ENCODE peak calls at places on chromosomes 2 and 18, in five cellular contexts. One of them, this sample, is unnamed.

GRCh38 chr2:160271166-160272086 is 71.4 kb upstream of the ITGB6 start:
- DNase-seq in upper lobe of right lung: peak; percentile 73
- DNase-seq in CD8-positive, alpha-beta T cell: no peak
- DNase-seq in suprapubic skin: no peak
- DNase-seq in astrocyte of the cerebellum: no peak
- DNase-seq in this sample: no peak

GRCh38 chr2:136129601-136130000 is 11.7 kb upstream of the CXCR4 start:
- DNase-seq in CD8-positive, alpha-beta T cell: no peak
- DNase-seq in astrocyte of the cerebellum: no peak
- DNase-seq in upper lobe of right lung: no peak
- DNase-seq in suprapubic skin: no peak
- DNase-seq in this sample: no peak

GRCh38 chr2:121790276-121790956 is 35.0 kb downstream of the TSN start:
- DNase-seq in astrocyte of the cerebellum: peak; percentile 69
- DNase-seq in CD8-positive, alpha-beta T cell: no peak
- DNase-seq in suprapubic skin: no peak
- DNase-seq in upper lobe of right lung: no peak
- DNase-seq in this sample: no peak

GRCh38 chr2:62415518-62415917 is 90.5 kb downstream of the TMEM17 start:
- DNase-seq in upper lobe of right lung: no peak
- DNase-seq in CD8-positive, alpha-beta T cell: no peak
- DNase-seq in astrocyte of the cerebellum: no peak
- DNase-seq in suprapubic skin: no peak
- DNase-seq in this sample: no peak

GRCh38 chr2:101628050-101628392 is 69.5 kb upstream of the MAP4K4 start:
- DNase-seq in CD8-positive, alpha-beta T cell: no peak
- DNase-seq in astrocyte of the cerebellum: no peak
- DNase-seq in suprapubic skin: no peak
- DNase-seq in upper lobe of right lung: no peak
- DNase-seq in this sample: no peak

GRCh38 chr2:239677455-239678185 is 276.8 kb upstream of the HDAC4 start:
- DNase-seq in upper lobe of right lung: peak; percentile 59
- DNase-seq in CD8-positive, alpha-beta T cell: no peak
- DNase-seq in suprapubic skin: peak; percentile 71
- DNase-seq in astrocyte of the cerebellum: no peak
- DNase-seq in this sample: no peak

GRCh38 chr2:185782223-185782769 is 43.7 kb downstream of the FSIP2 start:
- DNase-seq in suprapubic skin: no peak
- DNase-seq in CD8-positive, alpha-beta T cell: no peak
- DNase-seq in upper lobe of right lung: no peak
- DNase-seq in astrocyte of the cerebellum: no peak
- DNase-seq in this sample: no peak

GRCh38 chr2:233426619-233427342 is 72.5 kb downstream of the DGKD start:
- DNase-seq in CD8-positive, alpha-beta T cell: no peak
- DNase-seq in astrocyte of the cerebellum: no peak
- DNase-seq in upper lobe of right lung: no peak
- DNase-seq in suprapubic skin: peak; percentile 18
- DNase-seq in this sample: no peak

GRCh38 chr18:79944126-79944731 is 7.2 kb downstream of the SLC66A2 start:
- DNase-seq in astrocyte of the cerebellum: peak; percentile 59
- DNase-seq in suprapubic skin: peak; percentile 72
- DNase-seq in CD8-positive, alpha-beta T cell: no peak
- DNase-seq in upper lobe of right lung: no peak
- DNase-seq in this sample: no peak

GRCh38 chr2:108911807-108912628 is 77.0 kb downstream of the EDAR start:
- DNase-seq in CD8-positive, alpha-beta T cell: no peak
- DNase-seq in astrocyte of the cerebellum: no peak
- DNase-seq in upper lobe of right lung: peak; percentile 43
- DNase-seq in suprapubic skin: peak; percentile 50
- DNase-seq in this sample: no peak

GRCh38 chr2:35821675-35822074 is 533.9 kb upstream of the CRIM1 start:
- DNase-seq in suprapubic skin: no peak
- DNase-seq in CD8-positive, alpha-beta T cell: no peak
- DNase-seq in astrocyte of the cerebellum: no peak
- DNase-seq in upper lobe of right lung: no peak
- DNase-seq in this sample: no peak

GRCh38 chr2:61671561-61672315 is 133.6 kb upstream of the XPO1 start:
- DNase-seq in CD8-positive, alpha-beta T cell: no peak
- DNase-seq in suprapubic skin: no peak
- DNase-seq in upper lobe of right lung: no peak
- DNase-seq in astrocyte of the cerebellum: no peak
- DNase-seq in this sample: no peak

GRCh38 chr18:69588301-69588700 is 187.6 kb downstream of the DOK6 start:
- DNase-seq in CD8-positive, alpha-beta T cell: no peak
- DNase-seq in astrocyte of the cerebellum: no peak
- DNase-seq in suprapubic skin: no peak
- DNase-seq in upper lobe of right lung: no peak
- DNase-seq in this sample: no peak

GRCh38 chr2:187976259-187976658 is 315.4 kb upstream of the GULP1 start:
- DNase-seq in upper lobe of right lung: no peak
- DNase-seq in suprapubic skin: no peak
- DNase-seq in astrocyte of the cerebellum: no peak
- DNase-seq in CD8-positive, alpha-beta T cell: no peak
- DNase-seq in this sample: no peak

GRCh38 chr2:3435440-3435839 is 55.9 kb downstream of the TRAPPC12 start:
- DNase-seq in suprapubic skin: no peak
- DNase-seq in astrocyte of the cerebellum: no peak
- DNase-seq in upper lobe of right lung: no peak
- DNase-seq in CD8-positive, alpha-beta T cell: no peak
- DNase-seq in this sample: no peak

GRCh38 chr2:119407430-119408220 is 24.0 kb upstream of the TMEM37 start:
- DNase-seq in CD8-positive, alpha-beta T cell: no peak
- DNase-seq in astrocyte of the cerebellum: peak; percentile 45
- DNase-seq in suprapubic skin: no peak
- DNase-seq in upper lobe of right lung: no peak
- DNase-seq in this sample: no peak

GRCh38 chr2:53490659-53491058 is 276.9 kb upstream of the CHAC2 start:
- DNase-seq in upper lobe of right lung: no peak
- DNase-seq in CD8-positive, alpha-beta T cell: no peak
- DNase-seq in astrocyte of the cerebellum: no peak
- DNase-seq in suprapubic skin: no peak
- DNase-seq in this sample: no peak

GRCh38 chr2:179265082-179265575 is 497 bp upstream of the SESTD1 start:
- DNase-seq in upper lobe of right lung: no peak
- DNase-seq in suprapubic skin: no peak
- DNase-seq in CD8-positive, alpha-beta T cell: no peak
- DNase-seq in astrocyte of the cerebellum: no peak
- DNase-seq in this sample: no peak

DNA sequence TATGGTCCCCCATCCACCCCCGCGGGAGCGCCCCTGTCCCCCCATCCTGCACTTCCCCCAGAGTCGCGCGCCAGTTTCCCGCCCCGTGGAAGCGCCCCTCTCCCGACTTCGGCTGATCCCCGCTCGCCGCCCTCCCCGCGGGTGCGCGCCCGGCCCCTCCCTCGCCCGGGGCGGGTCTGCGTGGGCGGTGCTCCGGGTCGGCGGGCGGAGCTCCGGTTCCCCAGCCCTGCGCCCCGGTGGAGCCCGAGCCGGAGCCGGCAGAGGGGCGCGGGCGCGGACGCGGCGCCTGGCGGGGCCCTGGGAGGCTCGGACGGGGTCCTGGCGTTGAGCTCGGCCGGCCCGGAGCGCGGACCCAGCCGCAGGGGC is at the start of gene SNTG2:
- DNase-seq in suprapubic skin: no peak
- DNase-seq in upper lobe of right lung: no peak
- DNase-seq in CD8-positive, alpha-beta T cell: peak; percentile 57
- DNase-seq in astrocyte of the cerebellum: no peak
- DNase-seq in this sample: no peak
- H3K4me3 ChIP-seq in suprapubic skin: peak within 1 kb of the TSS; percentile 62
- H3K4me3 ChIP-seq in upper lobe of right lung: peak within 1 kb of the TSS; percentile 53
- H3K4me3 ChIP-seq in CD8-positive, alpha-beta T cell: peak within 1 kb of the TSS; percentile 47
- H3K4me3 ChIP-seq in astrocyte of the cerebellum: peak within 1 kb of the TSS; percentile 34
- H3K4me3 ChIP-seq in this sample: peak within 1 kb of the TSS; percentile 29

DNA sequence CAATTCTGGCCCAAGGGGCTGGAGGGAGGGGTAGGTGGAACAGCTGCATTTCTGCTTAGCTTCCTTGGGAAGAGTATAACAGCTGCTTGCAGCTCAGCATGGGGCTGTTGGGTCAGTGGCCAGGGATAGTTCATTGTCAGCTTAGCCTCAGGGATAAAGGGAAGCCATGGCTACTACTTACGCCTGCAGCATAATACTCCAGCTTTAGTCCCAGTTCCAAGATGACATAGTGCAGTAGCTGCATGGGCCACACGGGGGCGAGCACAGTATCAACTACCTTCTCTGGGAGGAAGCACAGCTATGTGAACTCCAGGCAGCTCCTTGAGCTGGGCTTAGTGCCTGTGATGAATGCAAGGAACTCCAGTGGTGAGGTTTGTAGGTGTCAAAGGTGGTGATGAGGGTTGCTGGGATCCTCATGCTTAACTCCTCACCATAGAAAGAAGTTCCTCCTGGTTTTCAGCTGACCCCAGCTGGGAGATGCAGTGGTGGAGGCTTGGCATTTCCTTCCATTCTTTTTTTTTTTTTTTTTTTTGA is 35.4 kb upstream of the RHOB start:
- DNase-seq in upper lobe of right lung: peak; percentile 93
- DNase-seq in suprapubic skin: peak; percentile 94
- DNase-seq in astrocyte of the cerebellum: peak; percentile 54
- DNase-seq in CD8-positive, alpha-beta T cell: peak; percentile 55
- DNase-seq in this sample: no peak
- TF ChIP-seq CTCF in upper lobe of right lung: peak; percentile 83
- TF ChIP-seq CTCF in suprapubic skin: peak; percentile 87
- TF ChIP-seq CTCF in astrocyte of the cerebellum: peak; percentile 84
- TF ChIP-seq CTCF in CD8-positive, alpha-beta T cell: peak; percentile 60
- TF ChIP-seq CTCF in this sample: peak; percentile 81

DNA sequence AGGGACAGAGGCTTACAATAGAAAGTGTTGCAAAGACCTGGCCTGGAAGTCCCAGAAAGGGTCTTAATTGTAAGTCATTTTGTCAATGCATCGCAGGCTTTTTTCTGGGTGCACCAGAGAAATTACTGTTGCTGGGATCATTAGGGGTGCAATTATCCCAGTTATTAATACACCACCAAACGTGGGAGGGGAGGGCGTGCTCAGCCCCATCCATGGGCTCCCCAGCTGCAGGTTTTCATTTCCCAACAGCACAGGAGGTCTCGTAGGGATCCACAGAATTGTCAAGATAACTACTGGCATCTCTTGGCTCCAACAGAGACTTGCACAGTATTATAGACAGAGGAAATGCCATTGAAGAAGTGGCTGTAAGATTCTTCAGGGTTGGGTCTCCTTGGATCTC is 69.6 kb upstream of the FZD7 start:
- DNase-seq in astrocyte of the cerebellum: no peak
- DNase-seq in CD8-positive, alpha-beta T cell: no peak
- DNase-seq in upper lobe of right lung: no peak
- DNase-seq in suprapubic skin: no peak
- DNase-seq in this sample: no peak
- H3K4me3 ChIP-seq in astrocyte of the cerebellum: no peak overlapping the region
- H3K4me3 ChIP-seq in CD8-positive, alpha-beta T cell: no peak overlapping the region
- H3K4me3 ChIP-seq in upper lobe of right lung: no peak overlapping the region
- H3K4me3 ChIP-seq in suprapubic skin: no peak overlapping the region
- H3K4me3 ChIP-seq in this sample: no peak overlapping the region

DNA sequence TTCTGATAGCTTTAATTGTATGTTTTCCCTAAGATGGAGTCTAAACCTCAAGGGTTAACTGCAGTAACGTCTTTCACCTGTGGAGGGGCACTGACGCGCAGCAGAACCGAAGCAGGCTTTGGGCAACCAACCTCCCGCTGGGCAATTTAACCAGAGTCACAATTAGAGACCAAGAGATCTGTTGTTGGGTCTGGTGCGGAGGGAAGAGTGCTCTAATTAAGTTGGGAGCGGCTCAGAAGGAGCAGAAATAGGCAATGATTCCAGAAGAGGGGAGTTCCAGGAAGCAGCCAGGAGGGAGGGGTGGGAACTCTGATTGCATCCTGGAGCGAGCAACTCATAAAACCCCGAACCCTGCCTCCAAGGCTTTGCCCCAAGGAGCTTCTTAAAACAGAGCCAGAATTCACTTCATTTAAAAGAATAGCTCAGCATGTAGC is 245.8 kb downstream of the PAX3 start:
- DNase-seq in astrocyte of the cerebellum: no peak
- DNase-seq in upper lobe of right lung: no peak
- DNase-seq in suprapubic skin: no peak
- DNase-seq in CD8-positive, alpha-beta T cell: no peak
- DNase-seq in this sample: no peak
- TF ChIP-seq CTCF in astrocyte of the cerebellum: peak; percentile 67
- TF ChIP-seq CTCF in upper lobe of right lung: no peak
- TF ChIP-seq CTCF in suprapubic skin: peak; percentile 12
- TF ChIP-seq CTCF in CD8-positive, alpha-beta T cell: no peak
- TF ChIP-seq CTCF in this sample: no peak

GRCh38 chr2:37489536-37489935 is 145.1 kb downstream of the QPCT start:
- DNase-seq in suprapubic skin: no peak
- DNase-seq in CD8-positive, alpha-beta T cell: no peak
- DNase-seq in astrocyte of the cerebellum: no peak
- DNase-seq in upper lobe of right lung: no peak
- DNase-seq in this sample: no peak

GRCh38 chr2:37493425-37493824 is 149.0 kb downstream of the QPCT start:
- DNase-seq in suprapubic skin: no peak
- DNase-seq in upper lobe of right lung: no peak
- DNase-seq in CD8-positive, alpha-beta T cell: no peak
- DNase-seq in astrocyte of the cerebellum: no peak
- DNase-seq in this sample: no peak

DNA sequence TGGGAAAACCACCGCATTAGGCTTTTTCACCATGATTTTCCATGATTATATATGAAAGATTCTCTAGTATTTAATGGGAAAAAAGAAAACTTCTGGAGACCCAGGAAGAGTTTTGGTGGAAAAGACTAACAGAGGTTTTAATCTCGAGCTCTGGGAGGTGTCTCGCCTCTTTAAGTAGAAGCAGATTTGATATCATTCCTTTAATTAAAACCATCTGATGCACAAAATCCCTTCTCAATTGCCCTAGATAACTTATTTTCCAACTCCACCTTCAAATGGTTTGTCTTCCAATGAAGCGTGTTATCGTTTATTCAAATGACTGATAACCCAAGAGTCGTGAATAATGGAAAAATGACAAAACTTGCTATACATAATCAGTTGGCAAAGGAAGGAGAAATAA is 144.5 kb downstream of the QPCT start:
- DNase-seq in CD8-positive, alpha-beta T cell: no peak
- DNase-seq in suprapubic skin: no peak
- DNase-seq in upper lobe of right lung: no peak
- DNase-seq in astrocyte of the cerebellum: no peak
- DNase-seq in this sample: no peak
- H3K4me3 ChIP-seq in CD8-positive, alpha-beta T cell: no peak overlapping the region
- H3K4me3 ChIP-seq in suprapubic skin: no peak overlapping the region
- H3K4me3 ChIP-seq in upper lobe of right lung: no peak overlapping the region
- H3K4me3 ChIP-seq in astrocyte of the cerebellum: no peak overlapping the region
- H3K4me3 ChIP-seq in this sample: no peak overlapping the region

GRCh38 chr2:205849136-205849535 is 166.8 kb downstream of the NRP2 start:
- DNase-seq in upper lobe of right lung: no peak
- DNase-seq in astrocyte of the cerebellum: no peak
- DNase-seq in suprapubic skin: no peak
- DNase-seq in CD8-positive, alpha-beta T cell: no peak
- DNase-seq in this sample: no peak

GRCh38 chr2:205852457-205852856 is 170.2 kb downstream of the NRP2 start:
- DNase-seq in suprapubic skin: no peak
- DNase-seq in astrocyte of the cerebellum: no peak
- DNase-seq in upper lobe of right lung: no peak
- DNase-seq in CD8-positive, alpha-beta T cell: no peak
- DNase-seq in this sample: no peak

GRCh38 chr2:205850611-205851010 is 168.3 kb downstream of the NRP2 start:
- DNase-seq in astrocyte of the cerebellum: no peak
- DNase-seq in CD8-positive, alpha-beta T cell: no peak
- DNase-seq in upper lobe of right lung: no peak
- DNase-seq in suprapubic skin: no peak
- DNase-seq in this sample: no peak

GRCh38 chr2:205848601-205849000 is 166.3 kb downstream of the NRP2 start:
- DNase-seq in suprapubic skin: no peak
- DNase-seq in CD8-positive, alpha-beta T cell: no peak
- DNase-seq in astrocyte of the cerebellum: no peak
- DNase-seq in upper lobe of right lung: no peak
- DNase-seq in this sample: no peak

GRCh38 chr2:205850172-205850571 is 167.9 kb downstream of the NRP2 start:
- DNase-seq in suprapubic skin: no peak
- DNase-seq in astrocyte of the cerebellum: no peak
- DNase-seq in upper lobe of right lung: no peak
- DNase-seq in CD8-positive, alpha-beta T cell: no peak
- DNase-seq in this sample: no peak
- TF ChIP-seq CTCF in suprapubic skin: no peak
- TF ChIP-seq CTCF in astrocyte of the cerebellum: no peak
- TF ChIP-seq CTCF in upper lobe of right lung: no peak
- TF ChIP-seq CTCF in CD8-positive, alpha-beta T cell: no peak
- TF ChIP-seq CTCF in this sample: no peak